ENCODE peak calls at places on chromosomes 1 and 21, in five cellular contexts. B, K, H, I and R are unnamed samples.

GRCh38 chr21:42161957-42162681 is 56.8 kb upstream of the ABCG1 start:
- DNase-seq in I (no peak), K (no peak), B (no peak), H (peak; percentile 42), R (no peak)

GRCh38 chr21:42652527-42653491 is 612 bp upstream of the PDE9A start:
- DNase-seq in H (peak; percentile 83), B (peak; percentile 57), I (peak; percentile 65), K (peak; percentile 47), R (peak; percentile 82)

GRCh38 chr1:151039527-151039926 is 3.1 kb downstream of the BNIPL start:
- DNase-seq in I (no peak), B (no peak), H (no peak), K (no peak), R (no peak)

GRCh38 chr1:178529364-178530036 is 16.6 kb downstream of the TEX35 start:
- DNase-seq in I (no peak), K (no peak), H (peak; percentile 56), B (no peak), R (no peak)

GRCh38 chr1:67342002-67342890 is 34.6 kb downstream of the IL12RB2 start:
- DNase-seq in K (no peak), H (no peak), B (no peak), I (no peak), R (no peak)

GRCh38 chr21:35743571-35743970 is 316.8 kb downstream of the SETD4 start:
- DNase-seq in B (no peak), K (no peak), H (no peak), I (no peak), R (no peak)

GRCh38 chr1:185279571-185279970 is 37.5 kb downstream of the IVNS1ABP start:
- DNase-seq in K (no peak), H (no peak), I (no peak), B (no peak), R (no peak)

GRCh38 chr1:192766009-192766625 is 42.7 kb upstream of the RGS2 start:
- DNase-seq in I (no peak), K (no peak), H (peak; percentile 10), B (no peak), R (no peak)

GRCh38 chr1:21289700-21290545 is at the start of gene ECE1:
- DNase-seq in H (peak; percentile 65), B (no peak), K (peak; percentile 52), I (peak; percentile 56), R (peak; percentile 58)

GRCh38 chr1:27005648-27006496 is 6.8 kb downstream of the TENT5B start:
- DNase-seq in H (peak; percentile 29), I (no peak), B (peak; percentile 86), K (no peak), R (no peak)
- H3K4me1 ChIP-seq in H (peaks cover 61% of the 10 kb centered on the region), I (peaks cover 40% of the 10 kb centered on the region), B (peaks cover 55% of the 10 kb centered on the region), K (peaks cover 68% of the 10 kb centered on the region), R (peaks cover 25% of the 10 kb centered on the region)

DNA sequence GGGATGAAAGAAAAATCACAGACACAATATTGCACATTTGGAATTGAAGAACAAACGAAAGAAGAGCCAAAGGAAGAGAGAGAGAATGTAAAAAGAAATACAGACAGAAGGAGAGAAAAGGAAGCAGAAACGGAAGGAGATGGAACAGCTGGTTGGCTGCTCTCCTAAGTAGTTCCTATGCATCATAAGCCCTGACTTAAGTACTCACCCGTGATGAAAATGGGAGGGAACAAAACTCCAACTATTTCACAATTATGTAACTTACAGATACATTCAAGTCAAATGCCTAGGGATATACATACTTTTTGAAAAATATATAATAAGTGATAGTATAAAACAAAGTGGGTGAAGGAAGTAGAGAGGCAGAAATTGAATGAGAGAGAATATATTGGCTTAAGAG is 88.5 kb downstream of the TTLL7 start:
- DNase-seq in B (no peak), K (no peak), H (no peak), I (no peak), R (no peak)
- H3K27ac ChIP-seq in B (no peak overlapping the region), K (no peak overlapping the region), H (no peak overlapping the region), I (no peak overlapping the region), R (no peak overlapping the region)

DNA sequence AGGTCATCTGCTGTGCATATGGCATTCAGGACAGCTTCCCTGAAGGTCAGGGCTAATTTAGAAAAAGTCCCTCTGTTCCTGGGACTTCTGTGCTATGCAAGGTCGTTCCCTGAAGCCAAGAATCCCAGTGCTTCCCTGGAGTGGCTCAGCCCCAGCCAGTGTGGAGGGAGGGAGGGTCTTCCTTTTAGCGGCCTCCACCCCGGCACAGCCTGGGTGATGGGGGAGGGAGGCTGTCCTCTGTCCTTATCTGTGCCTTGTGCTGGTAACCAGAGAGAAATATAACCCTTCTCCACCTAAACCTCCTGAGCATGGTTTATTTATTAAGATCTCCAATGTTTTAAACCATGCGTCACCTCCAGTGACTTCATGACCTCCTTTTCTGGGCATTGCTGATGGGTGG is 157.1 kb downstream of the DSCAM start:
- DNase-seq in B (no peak), I (no peak), K (no peak), H (no peak), R (no peak)
- H3K9me3 ChIP-seq in B (no peaks in the 10 kb centered on the region), I (no peaks in the 10 kb centered on the region), K (no peaks in the 10 kb centered on the region), H (no peaks in the 10 kb centered on the region), R (no peaks in the 10 kb centered on the region)

GRCh38 chr1:27563407-27564263 is 40.3 kb downstream of the AHDC1 start:
- DNase-seq in B (no peak), I (peak; percentile 77), K (peak; percentile 39), H (peak; percentile 79), R (no peak)
- H3K4me1 ChIP-seq in B (peaks cover 11% of the 10 kb centered on the region), I (peaks cover 82% of the 10 kb centered on the region), K (peaks cover 77% of the 10 kb centered on the region), H (peaks cover 95% of the 10 kb centered on the region), R (peaks cover 71% of the 10 kb centered on the region)

DNA sequence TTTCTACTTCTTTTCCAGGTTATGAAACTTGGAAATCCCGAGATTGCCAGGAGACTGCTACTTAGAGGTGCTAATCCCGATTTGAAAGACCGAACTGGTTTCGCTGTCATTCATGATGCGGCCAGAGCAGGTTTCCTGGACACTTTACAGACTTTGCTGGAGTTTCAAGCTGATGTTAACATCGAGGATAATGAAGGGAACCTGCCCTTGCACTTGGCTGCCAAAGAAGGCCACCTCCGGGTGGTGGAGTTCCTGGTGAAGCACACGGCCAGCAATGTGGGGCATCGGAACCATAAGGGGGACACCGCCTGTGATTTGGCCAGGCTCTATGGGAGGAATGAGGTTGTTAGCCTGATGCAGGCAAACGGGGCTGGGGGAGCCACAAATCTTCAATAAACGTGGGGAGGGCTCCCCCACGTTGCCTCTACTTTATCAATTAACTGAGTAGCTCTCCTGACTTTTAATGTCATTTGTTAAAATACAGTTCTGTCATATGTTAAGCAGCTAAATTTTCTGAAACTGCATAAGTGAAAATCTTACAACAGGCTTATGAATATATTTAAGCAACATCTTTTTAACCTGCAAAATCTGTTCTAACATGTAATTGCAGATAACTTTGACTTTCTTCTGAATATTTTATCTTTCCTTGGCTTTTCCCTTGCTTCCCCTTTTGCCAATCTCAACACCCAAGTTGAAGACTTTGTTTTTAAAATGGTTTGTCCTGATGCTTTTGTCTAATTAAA is 4.0 kb downstream of the CDKN2C start:
- DNase-seq in H (no peak), I (no peak), B (no peak), K (no peak), R (no peak)
- H3K27ac ChIP-seq in H (no peak overlapping the region), I (peak overlapping the region; percentile 98), B (no peak overlapping the region), K (peak overlapping the region; percentile 99), R (no peak overlapping the region)

DNA sequence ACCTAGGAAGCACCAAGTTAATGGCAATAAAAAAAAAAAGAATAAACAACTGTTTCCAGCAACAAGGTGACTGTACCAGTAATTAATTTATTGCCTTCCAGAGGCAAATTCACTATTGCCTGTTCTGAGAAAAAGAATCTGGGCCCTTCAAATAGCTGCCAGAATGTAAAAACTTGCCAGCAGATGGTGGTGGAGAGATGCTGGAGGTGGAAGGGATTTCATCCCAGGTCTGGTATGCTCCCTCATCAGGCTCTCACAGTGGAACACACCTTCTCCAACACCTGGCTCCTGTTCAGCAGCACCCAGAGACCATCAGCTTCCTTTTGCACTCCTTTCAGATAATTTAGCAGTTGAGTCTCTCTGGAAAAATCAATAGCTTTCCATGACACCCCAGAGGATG is 792.9 kb upstream of the ADAMTS5 start:
- DNase-seq in K (no peak), B (no peak), I (no peak), H (peak; percentile 7), R (peak; percentile 5)
- H3K9me3 ChIP-seq in K (no peaks in the 10 kb centered on the region), B (no peaks in the 10 kb centered on the region), I (no peaks in the 10 kb centered on the region), H (no peaks in the 10 kb centered on the region), R (no peaks in the 10 kb centered on the region)

GRCh38 chr1:197195100-197195499 is 48.6 kb upstream of the ASPM start:
- DNase-seq in H (no peak), K (no peak), B (no peak), I (no peak), R (no peak)
- H3K4me1 ChIP-seq in H (peaks cover 24% of the 10 kb centered on the region), K (peaks cover 26% of the 10 kb centered on the region), B (peaks cover 31% of the 10 kb centered on the region), I (peaks cover 17% of the 10 kb centered on the region), R (no peaks in the 10 kb centered on the region)